ENCODE peak calls at places on chromosomes 2 and 18, in seven cellular contexts. G is GM12865, R is pancreas, E is neural progenitor cell, Z is astrocyte of the spinal cord, Y is H9, O is OCI-LY7. F is an unnamed sample.

GRCh38 chr2:237300755-237301154 is 113.2 kb downstream of the COL6A3 start:
- DNase-seq in G (no peak), R (no peak), E (no peak), Z (no peak), Y (no peak), O (no peak), F (no peak)

GRCh38 chr18:77108001-77108692 is 24.4 kb downstream of the MBP start:
- DNase-seq in G (peak), R (no peak), E (peak), Z (peak), Y (no peak), O (peak), F (no peak)

GRCh38 chr2:8222979-8223730 is 458.7 kb upstream of the ID2 start:
- DNase-seq in G (peak), R (no peak), E (peak), Z (peak), Y (no peak), O (no peak), F (no peak)

GRCh38 chr2:27431395-27431794 is 3.0 kb downstream of the NRBP1 start:
- DNase-seq in G (no peak), R (no peak), E (no peak), Z (no peak), Y (no peak), O (no peak), F (no peak)

GRCh38 chr18:50104421-50104820 is 90.5 kb downstream of the MYO5B start:
- DNase-seq in G (no peak), R (no peak), E (no peak), Z (no peak), Y (no peak), O (no peak), F (no peak)

GRCh38 chr2:10978112-10978670 is 66.5 kb downstream of the KCNF1 start:
- DNase-seq in G (no peak), R (no peak), E (no peak), Z (no peak), Y (no peak), O (no peak), F (no peak)

GRCh38 chr2:145339646-145340045 is 819.7 kb upstream of the ZEB2 start:
- DNase-seq in G (no peak), R (no peak), E (no peak), Z (no peak), Y (no peak), O (no peak), F (no peak)

GRCh38 chr2:98357856-98358255 is 11.6 kb downstream of the CNGA3 start:
- DNase-seq in G (no peak), R (no peak), E (no peak), Z (no peak), Y (no peak), O (no peak), F (no peak)

GRCh38 chr18:79677221-79677620 is 2.4 kb upstream of the CTDP1 start:
- DNase-seq in G (no peak), R (no peak), E (no peak), Z (no peak), Y (no peak), O (no peak), F (no peak)

GRCh38 chr18:35876243-35876642 is 96.2 kb upstream of the RMP24 start:
- DNase-seq in G (no peak), R (no peak), E (no peak), Z (no peak), Y (no peak), O (no peak), F (no peak)

GRCh38 chr2:109339519-109339991 is 210.6 kb downstream of the SH3RF3 start:
- DNase-seq in G (no peak), R (no peak), E (no peak), Z (peak), Y (peak), O (no peak), F (no peak)

GRCh38 chr2:29878898-29879297 is 42.5 kb downstream of the ALK start:
- DNase-seq in G (no peak), R (peak), E (no peak), Z (no peak), Y (no peak), O (no peak), F (no peak)

GRCh38 chr18:9068346-9068745 is 34.2 kb upstream of the NDUFV2 start:
- DNase-seq in G (no peak), R (no peak), E (no peak), Z (no peak), Y (no peak), O (no peak), F (no peak)

GRCh38 chr2:65349863-65350262 is 82.5 kb downstream of the SPRED2 start:
- DNase-seq in G (no peak), R (no peak), E (peak), Z (peak), Y (no peak), O (peak), F (peak)

GRCh38 chr2:16890081-16890480 is 224.4 kb upstream of the CYRIA start:
- DNase-seq in G (no peak), R (no peak), E (peak), Z (no peak), Y (peak), O (no peak), F (no peak)

GRCh38 chr2:176554107-176555048 is 285.1 kb downstream of the MTX2 start:
- DNase-seq in G (peak), R (peak), E (peak), Z (peak), Y (peak), O (peak), F (peak)

GRCh38 chr2:119694994-119695521 is 16.1 kb downstream of the TMEM177 start:
- DNase-seq in G (no peak), R (peak), E (no peak), Z (peak), Y (no peak), O (no peak), F (no peak)

GRCh38 chr2:68726608-68727367 is 7.8 kb upstream of the ARHGAP25 start:
- DNase-seq in G (peak), R (peak), E (no peak), Z (peak), Y (no peak), O (peak), F (no peak)

GRCh38 chr2:45312275-45312674 is 298.8 kb downstream of the SRBD1 start:
- DNase-seq in G (no peak), R (no peak), E (no peak), Z (no peak), Y (no peak), O (no peak), F (no peak)

GRCh38 chr2:207042155-207042554 is 102.8 kb downstream of the CPO start:
- DNase-seq in G (no peak), R (no peak), E (no peak), Z (peak), Y (no peak), O (no peak), F (no peak)

GRCh38 chr2:146978891-146979555 is 865.8 kb upstream of the ACVR2A start:
- DNase-seq in G (no peak), R (no peak), E (no peak), Z (peak), Y (no peak), O (no peak), F (no peak)

GRCh38 chr18:39675916-39676315 is 2110.3 kb upstream of the CELF4 start:
- DNase-seq in G (no peak), R (no peak), E (no peak), Z (no peak), Y (no peak), O (no peak), F (no peak)

GRCh38 chr2:230225486-230225885 is at the start of gene SP140:
- DNase-seq in G (peak), R (no peak), E (no peak), Z (no peak), Y (no peak), O (peak), F (no peak)

GRCh38 chr2:127790694-127791529 is 20.1 kb downstream of the WDR33 start:
- DNase-seq in G (no peak), R (no peak), E (no peak), Z (no peak), Y (no peak), O (no peak), F (no peak)

GRCh38 chr2:124323321-124323720 is 298.2 kb downstream of the CNTNAP5 start:
- DNase-seq in G (no peak), R (no peak), E (no peak), Z (no peak), Y (no peak), O (no peak), F (no peak)

GRCh38 chr2:9010866-9011265 is 7.4 kb upstream of the MBOAT2 start:
- DNase-seq in G (no peak), R (no peak), E (no peak), Z (peak), Y (no peak), O (no peak), F (no peak)

GRCh38 chr2:120867290-120868231 is 131.9 kb downstream of the GLI2 start:
- DNase-seq in G (no peak), R (peak), E (peak), Z (peak), Y (peak), O (no peak), F (peak)

GRCh38 chr2:120323214-120323613 is 22.7 kb upstream of the INHBB start:
- DNase-seq in G (no peak), R (peak), E (no peak), Z (no peak), Y (no peak), O (no peak), F (no peak)

GRCh38 chr2:228845162-228845910 is 425.8 kb downstream of the PID1 start:
- DNase-seq in G (no peak), R (no peak), E (no peak), Z (no peak), Y (no peak), O (no peak), F (no peak)

GRCh38 chr2:20177556-20178403 is 47.1 kb downstream of the SDC1 start:
- DNase-seq in G (no peak), R (peak), E (no peak), Z (no peak), Y (no peak), O (no peak), F (no peak)

GRCh38 chr18:31611511-31611910 is 19.8 kb downstream of the TTR start:
- DNase-seq in G (no peak), R (no peak), E (no peak), Z (no peak), Y (no peak), O (no peak), F (no peak)

GRCh38 chr2:11540148-11540995 is 6.5 kb downstream of the GREB1 start:
- DNase-seq in G (no peak), R (peak), E (no peak), Z (no peak), Y (no peak), O (no peak), F (no peak)

GRCh38 chr2:35081001-35081628 is 1274.5 kb upstream of the CRIM1 start:
- DNase-seq in G (no peak), R (no peak), E (no peak), Z (peak), Y (no peak), O (no peak), F (no peak)

GRCh38 chr2:50645346-50645745 is 386.6 kb downstream of the NRXN1 start:
- DNase-seq in G (no peak), R (no peak), E (no peak), Z (no peak), Y (no peak), O (no peak), F (no peak)

GRCh38 chr2:113720167-113720566 is 36.3 kb downstream of the SLC35F5 start:
- DNase-seq in G (no peak), R (no peak), E (peak), Z (no peak), Y (no peak), O (peak), F (no peak)

GRCh38 chr2:57185568-57185967 is 861.0 kb upstream of the VRK2 start:
- DNase-seq in G (no peak), R (no peak), E (no peak), Z (no peak), Y (no peak), O (no peak), F (no peak)

GRCh38 chr18:3710712-3711269 is 260.8 kb downstream of the TGIF1 start:
- DNase-seq in G (no peak), R (peak), E (no peak), Z (no peak), Y (no peak), O (peak), F (peak)

GRCh38 chr2:1045109-1045508 is 94.5 kb downstream of the SNTG2 start:
- DNase-seq in G (no peak), R (no peak), E (no peak), Z (no peak), Y (no peak), O (no peak), F (no peak)

GRCh38 chr2:1049691-1050090 is 99.0 kb downstream of the SNTG2 start:
- DNase-seq in G (no peak), R (no peak), E (no peak), Z (peak), Y (no peak), O (no peak), F (no peak)

GRCh38 chr2:1046067-1046466 is 95.4 kb downstream of the SNTG2 start:
- DNase-seq in G (no peak), R (no peak), E (no peak), Z (no peak), Y (no peak), O (no peak), F (no peak)

GRCh38 chr2:1051075-1051474 is 100.4 kb downstream of the SNTG2 start:
- DNase-seq in G (no peak), R (no peak), E (no peak), Z (peak), Y (no peak), O (no peak), F (no peak)

GRCh38 chr2:1047485-1047884 is 96.8 kb downstream of the SNTG2 start:
- DNase-seq in G (no peak), R (no peak), E (no peak), Z (peak), Y (no peak), O (peak), F (no peak)
- TF ChIP-seq CTCF in G (no peak), R (no peak), E (peak), Z (no peak), Y (peak), O (peak), F (peak)

GRCh38 chr2:71454221-71455010 is 1.1 kb downstream of the DYSF start:
- DNase-seq in G (no peak), R (no peak), E (no peak), Z (no peak), Y (peak), O (no peak), F (no peak)

GRCh38 chr2:71453404-71454220 is at the start of gene DYSF:
- DNase-seq in G (no peak), R (peak), E (peak), Z (peak), Y (peak), O (no peak), F (peak)

GRCh38 chr2:71451695-71452094 is 1.7 kb upstream of the DYSF start:
- DNase-seq in G (no peak), R (no peak), E (no peak), Z (no peak), Y (no peak), O (no peak), F (no peak)

GRCh38 chr2:71455011-71455740 is 1.8 kb downstream of the DYSF start:
- DNase-seq in G (no peak), R (no peak), E (no peak), Z (no peak), Y (peak), O (no peak), F (peak)

DNA sequence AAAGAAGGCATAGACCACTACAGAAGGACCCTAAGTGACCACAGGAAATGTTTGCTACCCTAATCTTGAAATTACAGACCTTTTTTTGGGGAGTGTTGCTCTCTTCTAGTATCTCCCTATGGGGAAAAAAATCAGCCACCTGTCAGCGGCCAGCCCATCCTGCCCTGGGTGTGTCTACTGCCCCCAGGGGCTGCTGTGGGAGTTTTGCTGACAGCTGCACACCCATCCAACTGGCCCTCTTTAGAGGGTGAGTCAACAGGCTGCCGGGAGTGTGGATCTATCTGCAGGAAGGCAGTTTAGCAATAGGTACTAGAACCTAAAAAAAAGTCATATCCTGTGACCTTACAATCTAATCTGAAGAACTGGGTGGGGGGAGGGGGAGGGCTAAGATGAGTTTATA is 796 bp upstream of the DYSF start:
- DNase-seq in G (peak), R (no peak), E (peak), Z (peak), Y (peak), O (peak), F (peak)
- TF ChIP-seq CTCF in G (no peak), R (no peak), E (peak), Z (peak), Y (peak), O (peak), F (no peak)

DNA sequence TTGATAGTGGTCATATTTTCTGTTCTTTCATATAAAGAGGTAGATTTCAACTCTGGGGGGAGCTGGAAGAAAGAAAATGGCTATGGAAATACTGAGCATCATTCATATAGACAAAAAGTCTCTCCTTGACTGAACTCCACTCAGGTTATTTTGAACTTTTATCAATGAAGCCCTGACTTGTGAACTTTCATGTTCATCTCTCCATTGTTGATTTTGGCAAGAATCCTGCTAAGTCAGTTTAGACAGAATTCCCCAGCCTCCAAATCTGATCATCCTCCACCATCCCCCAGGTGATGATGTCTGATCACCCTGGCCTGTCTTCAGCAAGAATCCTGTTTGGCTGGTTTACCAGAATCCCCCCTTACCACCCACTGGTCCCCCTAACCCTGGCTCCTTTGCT is 395.0 kb downstream of the NCKAP5 start:
- DNase-seq in G (no peak), R (no peak), E (no peak), Z (no peak), Y (no peak), O (no peak), F (no peak)
- TF ChIP-seq CTCF in G (no peak), R (no peak), E (no peak), Z (no peak), Y (no peak), O (no peak), F (no peak)

GRCh38 chr2:122079844-122080243 is 324.4 kb downstream of the TSN start:
- DNase-seq in G (no peak), R (no peak), E (no peak), Z (no peak), Y (no peak), O (no peak), F (no peak)
- TF ChIP-seq CTCF in G (no peak), R (no peak), E (no peak), Z (no peak), Y (no peak), O (no peak), F (no peak)

DNA sequence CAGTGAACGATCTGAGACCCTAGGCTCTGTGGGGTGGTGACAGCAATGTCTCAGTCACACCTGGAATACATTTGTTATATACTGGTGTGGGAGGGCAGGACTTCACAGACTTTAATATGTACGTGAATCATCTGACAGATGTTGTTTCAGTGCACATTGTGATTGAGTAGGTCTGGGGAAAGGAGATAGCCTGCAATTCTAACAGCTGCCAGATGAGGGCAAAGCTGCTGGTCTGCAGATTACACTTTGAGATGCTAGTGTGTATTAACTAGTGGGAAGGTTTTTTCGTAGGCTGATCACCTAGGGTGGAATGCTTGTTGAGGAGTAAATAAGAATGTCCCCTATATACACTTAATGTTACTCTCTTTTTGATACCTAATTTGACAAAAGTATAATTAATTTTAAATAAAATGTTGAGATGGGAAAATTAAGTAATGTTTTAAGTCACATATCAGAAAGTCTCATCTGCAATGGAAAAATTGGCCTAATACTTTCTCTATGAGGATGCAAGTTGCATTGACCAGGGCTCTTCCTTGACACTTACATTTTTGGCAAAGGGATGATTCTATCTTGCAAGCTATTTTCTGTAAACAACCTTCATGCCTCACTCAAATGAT is 496.9 kb upstream of the HNMT start:
- DNase-seq in G (peak), R (peak), E (peak), Z (peak), Y (peak), O (peak), F (peak)
- TF ChIP-seq CTCF in G (peak), R (peak), E (peak), Z (peak), Y (peak), O (peak), F (peak)

F was measured in endothelial cell.